ENCODE peak calls at places on chromosome 16, in seven cellular contexts. N, F, R, I, A, E and K are unnamed samples.

GRCh38 chr16:5176505-5176904 is 78.9 kb upstream of the EEF2KMT start:
- DNase-seq in N (no peak), F (no peak), R (no peak), I (no peak), A (no peak), E (no peak), K (no peak)

GRCh38 chr16:30721606-30722005 is 22.6 kb downstream of the SRCAP start:
- DNase-seq in N (no peak), F (no peak), R (no peak), I (no peak), A (no peak), E (no peak), K (no peak)

GRCh38 chr16:86306811-86307517 is 203.4 kb upstream of the FOXF1 start:
- DNase-seq in N (no peak), F (no peak), R (no peak), I (no peak), A (no peak), E (no peak), K (no peak)

GRCh38 chr16:84700518-84701277 is 898 bp downstream of the USP10 start:
- DNase-seq in N (no peak), F (no peak), R (no peak), I (no peak), A (peak), E (no peak), K (peak)

GRCh38 chr16:72997141-72997542 is 50.8 kb downstream of the ZFHX3 start:
- DNase-seq in N (no peak), F (no peak), R (peak), I (no peak), A (no peak), E (no peak), K (no peak)

GRCh38 chr16:29909398-29909797 is 9.1 kb downstream of the ASPHD1 start:
- DNase-seq in N (no peak), F (no peak), R (no peak), I (no peak), A (no peak), E (no peak), K (no peak)

GRCh38 chr16:1810536-1810935 is 16.1 kb downstream of the HAGH start:
- DNase-seq in N (no peak), F (no peak), R (no peak), I (no peak), A (no peak), E (no peak), K (no peak)

GRCh38 chr16:4049031-4049430 is 67.2 kb downstream of the ADCY9 start:
- DNase-seq in N (no peak), F (no peak), R (no peak), I (no peak), A (no peak), E (no peak), K (no peak)

GRCh38 chr16:62068747-62069146 is 32.5 kb upstream of the CDH8 start:
- DNase-seq in N (no peak), F (no peak), R (no peak), I (no peak), A (no peak), E (peak), K (peak)

GRCh38 chr16:74999683-75000480 is 1.1 kb downstream of the ZNRF1 start:
- DNase-seq in N (peak), F (peak), R (peak), I (no peak), A (peak), E (peak), K (peak)

GRCh38 chr16:68993885-68994284 is 111.6 kb upstream of the HAS3 start:
- DNase-seq in N (no peak), F (no peak), R (no peak), I (no peak), A (no peak), E (no peak), K (no peak)

GRCh38 chr16:89690392-89690901 is 4.0 kb downstream of the CDK10 start:
- DNase-seq in N (no peak), F (no peak), R (no peak), I (no peak), A (no peak), E (no peak), K (no peak)

GRCh38 chr16:51465026-51465425 is 314.0 kb upstream of the SALL1 start:
- DNase-seq in N (no peak), F (no peak), R (no peak), I (no peak), A (no peak), E (no peak), K (no peak)

GRCh38 chr16:86481607-86482006 is 28.7 kb upstream of the FOXF1 start:
- DNase-seq in N (no peak), F (no peak), R (no peak), I (no peak), A (no peak), E (no peak), K (no peak)

GRCh38 chr16:1493746-1494094 is 560 bp downstream of the TELO2 start:
- DNase-seq in N (no peak), F (peak), R (no peak), I (no peak), A (no peak), E (peak), K (no peak)

GRCh38 chr16:85984211-85984880 is 85.4 kb downstream of the IRF8 start:
- DNase-seq in N (no peak), F (no peak), R (no peak), I (no peak), A (no peak), E (no peak), K (no peak)

GRCh38 chr16:81097230-81097629 is 1.0 kb upstream of the GCSH start:
- DNase-seq in N (no peak), F (no peak), R (no peak), I (no peak), A (no peak), E (no peak), K (peak)

GRCh38 chr16:56245197-56245596 is 53.9 kb downstream of the GNAO1 start:
- DNase-seq in N (no peak), F (no peak), R (no peak), I (no peak), A (no peak), E (no peak), K (no peak)

GRCh38 chr16:89049484-89050118 is 44.1 kb upstream of the ACSF3 start:
- DNase-seq in N (peak), F (no peak), R (peak), I (no peak), A (no peak), E (no peak), K (no peak)

GRCh38 chr16:67884684-67885083 is at the start of gene NRN1L:
- DNase-seq in N (peak), F (no peak), R (peak), I (peak), A (no peak), E (no peak), K (peak)

GRCh38 chr16:87076950-87077749 is 240.0 kb downstream of the C16orf95 start:
- DNase-seq in N (peak), F (peak), R (no peak), I (no peak), A (no peak), E (no peak), K (peak)

GRCh38 chr16:64269756-64270155 is 852.1 kb downstream of the CDH11 start:
- DNase-seq in N (no peak), F (no peak), R (no peak), I (no peak), A (no peak), E (no peak), K (no peak)